ENCODE peak calls at places on chromosomes 13 and 19, in nine cellular contexts. N, O, W, V, I, U, Q, K and D are unnamed samples.
A peak's percentile ranks its signal among the peaks of the same experiment; 100 is the strongest.

GRCh38 chr13:66036024-66036614 is 1194.0 kb downstream of the PCDH9 start:
- DNase-seq in N (peak; percentile 42), O (peak; percentile 27), W (no peak), V (no peak), I (no peak), U (no peak), Q (no peak), K (no peak), D (peak; percentile 98)

GRCh38 chr19:12695997-12696365 is 450 bp downstream of the FBXW9 start:
- DNase-seq in N (no peak), O (no peak), W (no peak), V (no peak), I (no peak), U (no peak), Q (no peak), K (no peak), D (no peak)

GRCh38 chr19:2653717-2654584 is 48.5 kb downstream of the GNG7 start:
- DNase-seq in N (no peak), O (no peak), W (peak; percentile 77), V (no peak), I (no peak), U (no peak), Q (peak; percentile 89), K (no peak), D (no peak)

GRCh38 chr19:45276284-45276687 is 25.2 kb downstream of the MARK4 start:
- DNase-seq in N (no peak), O (no peak), W (no peak), V (no peak), I (no peak), U (no peak), Q (no peak), K (no peak), D (peak; percentile 68)

GRCh38 chr13:21060827-21061076 is 634 bp downstream of the LATS2 start:
- DNase-seq in N (no peak), O (no peak), W (no peak), V (no peak), I (no peak), U (no peak), Q (no peak), K (no peak), D (no peak)

GRCh38 chr19:4354897-4355296 is 11.5 kb downstream of the MPND start:
- DNase-seq in N (no peak), O (no peak), W (peak; percentile 74), V (no peak), I (no peak), U (no peak), Q (peak; percentile 44), K (no peak), D (no peak)

GRCh38 chr19:15300533-15301194 is 31.7 kb downstream of the BRD4 start:
- DNase-seq in N (peak; percentile 60), O (no peak), W (no peak), V (no peak), I (no peak), U (peak; percentile 80), Q (no peak), K (no peak), D (no peak)

GRCh38 chr19:1313695-1314613 is 28.3 kb downstream of the EFNA2 start:
- DNase-seq in N (no peak), O (no peak), W (peak; percentile 38), V (peak; percentile 40), I (no peak), U (peak; percentile 12), Q (no peak), K (no peak), D (peak; percentile 16)

GRCh38 chr13:98791611-98792010 is 39.1 kb upstream of the SLC15A1 start:
- DNase-seq in N (no peak), O (no peak), W (no peak), V (no peak), I (no peak), U (no peak), Q (no peak), K (no peak), D (no peak)

GRCh38 chr19:2154587-2155075 is 3.3 kb upstream of the AP3D1 start:
- DNase-seq in N (peak; percentile 76), O (peak; percentile 68), W (no peak), V (peak; percentile 64), I (no peak), U (peak; percentile 21), Q (no peak), K (no peak), D (peak; percentile 46)

GRCh38 chr13:111359930-111360329 is 39.5 kb downstream of the TEX29 start:
- DNase-seq in N (no peak), O (no peak), W (no peak), V (no peak), I (no peak), U (no peak), Q (no peak), K (no peak), D (no peak)

GRCh38 chr13:72970301-72970880 is 88.4 kb upstream of the KLF5 start:
- DNase-seq in N (no peak), O (no peak), W (no peak), V (no peak), I (no peak), U (no peak), Q (no peak), K (no peak), D (no peak)

GRCh38 chr19:49741210-49741844 is 21.8 kb downstream of the TSKS start:
- DNase-seq in N (peak; percentile 24), O (no peak), W (no peak), V (no peak), I (no peak), U (no peak), Q (no peak), K (no peak), D (no peak)

GRCh38 chr13:77620138-77620537 is 77.3 kb upstream of the SLAIN1 start:
- DNase-seq in N (no peak), O (no peak), W (no peak), V (no peak), I (no peak), U (no peak), Q (no peak), K (no peak), D (no peak)

GRCh38 chr13:108363651-108364050 is 94.1 kb downstream of the TNFSF13B start:
- DNase-seq in N (no peak), O (no peak), W (no peak), V (no peak), I (no peak), U (no peak), Q (no peak), K (no peak), D (no peak)

GRCh38 chr13:22126433-22127021 is 455.7 kb downstream of the FGF9 start:
- DNase-seq in N (no peak), O (no peak), W (no peak), V (no peak), I (no peak), U (no peak), Q (no peak), K (no peak), D (no peak)

GRCh38 chr19:48424694-48425219 is 21.0 kb upstream of the GRWD1 start:
- DNase-seq in N (peak; percentile 80), O (peak; percentile 73), W (no peak), V (no peak), I (no peak), U (peak; percentile 67), Q (peak; percentile 77), K (no peak), D (no peak)
- H3K4me3 ChIP-seq in N (no peak overlapping the region), O (peak overlapping the region; percentile 38), W (no peak overlapping the region), V (no peak overlapping the region), I (no peak overlapping the region), U (no peak overlapping the region), Q (no peak overlapping the region), K (no peak overlapping the region), D (no peak overlapping the region)

DNA sequence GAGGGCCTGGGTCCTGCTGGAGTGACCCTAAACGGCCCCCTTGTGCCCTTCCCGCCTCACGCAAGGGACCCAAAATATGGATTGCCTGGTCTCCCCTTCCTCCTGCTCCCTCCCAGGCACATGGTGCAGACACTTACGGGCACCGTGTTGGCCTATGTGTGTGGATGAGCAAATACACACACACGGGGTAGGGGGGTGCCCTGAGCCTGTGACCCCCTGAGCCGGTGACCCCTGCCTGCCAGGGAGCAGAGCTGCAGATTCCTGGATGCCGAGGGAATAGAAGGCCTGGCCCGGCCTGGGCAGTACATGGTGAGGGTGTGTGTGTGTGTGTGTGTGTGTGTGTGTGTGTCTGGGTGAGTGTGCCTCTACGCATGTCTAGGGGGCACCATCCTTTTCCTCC is 33.3 kb downstream of the CEBPA start:
- DNase-seq in N (no peak), O (no peak), W (peak; percentile 52), V (no peak), I (no peak), U (no peak), Q (no peak), K (no peak), D (no peak)
- H3K4me3 ChIP-seq in N (no peak overlapping the region), O (no peak overlapping the region), W (no peak overlapping the region), V (no peak overlapping the region), I (no peak overlapping the region), U (no peak overlapping the region), Q (no peak overlapping the region), K (no peak overlapping the region), D (no peak overlapping the region)

DNA sequence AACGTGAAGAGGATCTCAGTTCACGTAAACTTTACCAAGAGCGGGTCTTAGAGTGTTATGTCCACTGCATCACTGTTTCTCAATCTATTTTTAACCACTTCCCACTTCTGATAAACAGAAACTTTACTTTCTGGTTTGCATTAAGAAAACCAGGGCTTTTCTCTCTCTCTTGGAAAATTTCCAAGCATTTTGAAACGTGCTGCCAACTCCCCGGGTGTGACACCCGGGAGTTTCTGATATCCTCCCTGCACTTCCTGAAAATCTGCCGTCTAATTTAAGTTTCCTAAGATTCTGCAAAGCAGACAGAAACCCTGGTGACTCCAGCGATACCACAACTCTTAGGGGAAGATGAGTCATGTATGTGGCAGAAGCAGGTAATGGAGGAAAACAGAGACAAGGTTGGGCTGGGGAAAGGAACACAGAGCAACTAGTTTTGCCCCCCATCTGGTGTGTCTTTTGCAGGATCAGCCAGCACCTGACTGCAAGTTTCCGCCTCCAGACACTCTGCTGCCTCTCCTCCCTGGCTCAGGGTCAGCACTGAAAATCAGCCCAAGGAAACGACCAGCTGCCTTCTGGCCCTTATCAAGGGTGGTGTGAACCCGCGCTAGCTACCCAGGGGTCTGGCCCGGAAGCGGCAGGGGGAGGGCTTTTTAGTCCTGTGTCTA is 11.4 kb upstream of the FFAR2 start:
- DNase-seq in N (peak; percentile 7), O (no peak), W (no peak), V (peak; percentile 55), I (no peak), U (no peak), Q (no peak), K (peak; percentile 32), D (no peak)
- H3K4me3 ChIP-seq in N (no peak overlapping the region), O (no peak overlapping the region), W (peak overlapping the region; percentile 2), V (no peak overlapping the region), I (no peak overlapping the region), U (no peak overlapping the region), Q (no peak overlapping the region), K (no peak overlapping the region), D (no peak overlapping the region)

DNA sequence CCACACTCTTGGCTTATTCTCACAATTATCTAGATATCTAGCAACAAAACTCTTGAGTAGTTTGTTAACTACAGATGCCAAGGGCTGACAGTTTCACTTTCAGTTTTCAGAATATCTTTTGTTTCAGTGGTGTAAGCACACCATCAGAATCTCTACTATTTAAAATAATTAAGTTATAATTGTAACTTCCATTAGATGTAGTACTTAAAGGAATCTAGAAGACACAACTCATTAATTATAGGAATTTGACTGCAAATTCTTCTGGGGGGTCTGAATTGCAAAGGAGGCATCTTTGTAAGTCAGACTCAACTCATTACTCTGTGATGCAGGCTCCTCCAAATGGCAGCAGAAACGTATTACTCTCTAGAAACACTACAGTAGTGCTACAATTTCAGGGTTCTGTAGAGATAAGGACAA is 44.9 kb upstream of the USPL1 start:
- DNase-seq in N (peak; percentile 69), O (peak; percentile 64), W (no peak), V (no peak), I (no peak), U (peak; percentile 80), Q (peak; percentile 13), K (no peak), D (no peak)
- H3K4me3 ChIP-seq in N (peak overlapping the region; percentile 54), O (peak overlapping the region; percentile 56), W (peak overlapping the region; percentile 1), V (no peak overlapping the region), I (peak overlapping the region; percentile 15), U (peak overlapping the region; percentile 31), Q (no peak overlapping the region), K (peak overlapping the region; percentile 51), D (peak overlapping the region; percentile 11)